ENCODE peak calls at places on chromosomes 1 and 21, in eight cellular contexts. F is IMR-90; U is lung; Y is colonic mucosa; B is endodermal cell; S is lower lobe of right lung; J is CD8-positive, alpha-beta T cell; V is ovary. G is an unnamed sample.

GRCh38 chr1:248926401-248927182 is 20.6 kb downstream of the PGBD2 start:
- DNase-seq in F (peak), U (no peak), Y (no peak), B (no peak), S (no peak), J (no peak), V (no peak), G (no peak)

GRCh38 chr1:55129194-55129728 is 85.9 kb downstream of the USP24 start:
- DNase-seq in F (peak), U (no peak), Y (no peak), B (no peak), S (no peak), J (no peak), V (no peak), G (peak)

GRCh38 chr1:172117800-172118199 is 276.5 kb downstream of the DNM3 start:
- DNase-seq in F (no peak), U (no peak), Y (no peak), B (no peak), S (no peak), J (peak), V (no peak), G (no peak)

GRCh38 chr1:156074661-156075060 is 7.6 kb downstream of the MEX3A start:
- DNase-seq in F (no peak), U (no peak), Y (no peak), B (peak), S (no peak), J (no peak), V (no peak), G (no peak)

GRCh38 chr1:233361876-233362275 is 34.4 kb downstream of the MAP3K21 start:
- DNase-seq in F (peak), U (no peak), Y (no peak), B (peak), S (no peak), J (no peak), V (no peak), G (no peak)

GRCh38 chr1:7608628-7609295 is 162.3 kb upstream of the VAMP3 start:
- DNase-seq in F (peak), U (no peak), Y (no peak), B (peak), S (peak), J (no peak), V (no peak), G (no peak)

GRCh38 chr1:15681346-15682290 is 2.5 kb upstream of the PLEKHM2 start:
- DNase-seq in F (no peak), U (no peak), Y (no peak), B (peak), S (no peak), J (no peak), V (no peak), G (no peak)

GRCh38 chr1:21922103-21923014 is 14.8 kb downstream of the HSPG2 start:
- DNase-seq in F (no peak), U (no peak), Y (no peak), B (peak), S (no peak), J (no peak), V (no peak), G (no peak)

GRCh38 chr1:55869050-55869449 is 653.9 kb upstream of the USP24 start:
- DNase-seq in F (no peak), U (peak), Y (no peak), B (no peak), S (peak), J (no peak), V (peak), G (peak)

GRCh38 chr1:210237514-210237913 is 4.9 kb downstream of the SERTAD4 start:
- DNase-seq in F (no peak), U (no peak), Y (no peak), B (no peak), S (no peak), J (no peak), V (no peak), G (no peak)

GRCh38 chr1:10819198-10819901 is 22.9 kb upstream of the CASZ1 start:
- DNase-seq in F (no peak), U (no peak), Y (no peak), B (peak), S (no peak), J (no peak), V (no peak), G (no peak)

GRCh38 chr1:52944566-52944965 is 17.5 kb downstream of the SCP2 start:
- DNase-seq in F (no peak), U (no peak), Y (no peak), B (no peak), S (no peak), J (no peak), V (no peak), G (no peak)

GRCh38 chr21:16942703-16943102 is 570.1 kb upstream of the CXADR start:
- DNase-seq in F (peak), U (no peak), Y (no peak), B (peak), S (no peak), J (no peak), V (no peak), G (no peak)

GRCh38 chr1:48688102-48688760 is 88.5 kb downstream of the BEND5 start:
- DNase-seq in F (no peak), U (no peak), Y (no peak), B (peak), S (no peak), J (no peak), V (no peak), G (no peak)

GRCh38 chr1:200992382-200993101 is 31.0 kb downstream of the KIF21B start:
- DNase-seq in F (no peak), U (no peak), Y (no peak), B (no peak), S (no peak), J (no peak), V (no peak), G (no peak)

DNA sequence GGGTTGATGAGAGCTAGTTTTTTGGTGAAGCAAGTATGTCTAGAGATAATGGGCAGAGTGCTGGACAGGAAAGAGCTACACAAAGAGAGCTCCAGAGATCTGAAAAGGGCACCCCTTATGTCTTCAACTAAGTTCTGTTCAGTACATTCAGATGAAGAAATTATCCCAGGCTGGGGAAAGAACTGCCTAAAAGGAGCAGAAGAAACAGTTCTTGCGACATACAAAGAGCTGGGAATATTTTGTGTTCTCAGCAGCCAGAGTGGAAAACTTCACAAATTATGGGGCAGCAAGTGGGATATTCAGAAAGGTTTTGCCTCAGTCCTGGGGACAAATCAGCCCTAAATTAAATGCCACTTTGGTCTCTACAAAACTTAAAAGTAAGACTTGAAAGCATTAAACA is 17.4 kb upstream of the CCN1 start:
- DNase-seq in F (peak), U (no peak), Y (no peak), B (no peak), S (no peak), J (no peak), V (no peak), G (no peak)
- H3K4me3 ChIP-seq in F (no peak), U (no peak), Y (no peak), B (no peak), S (no peak), J (no peak), V (no peak), G (no peak)

GRCh38 chr1:151192047-151192446 is 2.0 kb upstream of the VPS72 start:
- DNase-seq in F (no peak), U (no peak), Y (no peak), B (no peak), S (no peak), J (no peak), V (no peak), G (no peak)

GRCh38 chr1:151189638-151190445 is at the start of gene VPS72:
- DNase-seq in F (peak), U (peak), Y (peak), B (peak), S (peak), J (peak), V (peak), G (peak)

GRCh38 chr1:151184211-151184610 is 5.8 kb downstream of the VPS72 start:
- DNase-seq in F (no peak), U (no peak), Y (no peak), B (no peak), S (no peak), J (no peak), V (no peak), G (no peak)

GRCh38 chr1:151187205-151187604 is 2.8 kb downstream of the VPS72 start:
- DNase-seq in F (no peak), U (no peak), Y (no peak), B (no peak), S (no peak), J (no peak), V (no peak), G (no peak)
- H3K4me3 ChIP-seq in F (no peak), U (no peak), Y (no peak), B (no peak), S (no peak), J (no peak), V (no peak), G (no peak)

DNA sequence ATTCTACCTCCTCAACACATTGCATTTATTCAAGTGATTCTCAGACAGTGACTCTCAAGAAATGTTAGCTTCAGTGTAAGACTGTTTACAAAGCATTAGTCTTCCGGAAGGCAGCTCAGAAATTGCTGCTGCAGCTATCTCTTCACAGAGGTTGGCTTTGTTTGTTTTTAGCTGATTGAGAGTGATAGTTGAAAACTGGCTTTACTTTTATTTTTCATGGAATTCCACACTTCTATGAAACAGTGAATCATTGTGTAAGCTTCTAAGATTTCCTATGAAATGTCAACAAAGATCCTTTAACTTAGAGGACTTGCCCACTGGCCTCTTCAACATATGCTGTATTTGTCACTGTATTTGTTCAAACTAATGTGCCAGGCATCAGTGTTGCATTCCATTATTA is 121.3 kb downstream of the TNNI3K start:
- DNase-seq in F (peak), U (no peak), Y (no peak), B (no peak), S (no peak), J (no peak), V (no peak), G (no peak)
- H3K4me3 ChIP-seq in F (no peak), U (no peak), Y (no peak), B (no peak), S (no peak), J (no peak), V (no peak), G (no peak)

GRCh38 chr1:59063501-59063900 is 233.4 kb upstream of the FGGY start:
- DNase-seq in F (no peak), U (no peak), Y (no peak), B (peak), S (no peak), J (peak), V (no peak), G (no peak)
- H3K4me3 ChIP-seq in F (no peak), U (no peak), Y (no peak), B (peak), S (no peak), J (no peak), V (no peak), G (no peak)

DNA sequence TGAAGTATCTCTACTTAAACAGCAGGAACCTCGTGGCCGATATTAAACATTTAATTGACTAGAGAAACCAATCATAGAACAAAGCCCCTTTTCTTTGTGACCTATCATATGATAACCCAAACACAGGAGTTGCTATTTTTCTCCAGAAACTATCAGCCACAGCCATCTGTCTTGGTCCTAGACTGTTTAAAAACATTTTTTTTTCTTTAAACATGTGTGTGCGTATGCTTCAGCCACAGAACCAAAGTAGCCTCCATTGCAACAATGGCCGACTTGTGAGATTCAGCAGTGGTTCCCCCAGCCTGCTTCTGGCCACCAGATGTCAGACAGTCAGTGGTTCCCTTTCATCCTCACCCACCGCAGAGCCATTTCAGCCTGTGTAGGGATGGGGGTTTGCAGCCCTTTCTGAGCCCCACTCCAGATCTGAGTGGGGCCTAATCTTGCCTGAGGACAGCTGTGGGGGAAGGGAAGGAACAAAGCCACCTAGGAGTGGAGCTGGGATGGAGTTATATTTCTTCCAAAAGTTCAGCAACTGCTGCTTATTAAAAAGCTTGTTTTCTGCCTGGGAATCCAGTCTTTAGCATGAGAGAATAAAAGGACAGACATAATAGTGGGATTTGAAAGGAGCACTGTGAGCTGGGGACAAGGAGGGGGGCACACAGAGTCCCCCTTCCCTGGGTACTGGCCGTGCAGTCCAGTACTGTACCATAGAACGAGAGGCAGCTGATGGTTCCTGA is 11.7 kb upstream of the IGSF3 start:
- DNase-seq in F (no peak), U (no peak), Y (no peak), B (peak), S (no peak), J (no peak), V (no peak), G (no peak)
- H3K4me3 ChIP-seq in F (no peak), U (no peak), Y (no peak), B (no peak), S (no peak), J (no peak), V (no peak), G (no peak)

DNA sequence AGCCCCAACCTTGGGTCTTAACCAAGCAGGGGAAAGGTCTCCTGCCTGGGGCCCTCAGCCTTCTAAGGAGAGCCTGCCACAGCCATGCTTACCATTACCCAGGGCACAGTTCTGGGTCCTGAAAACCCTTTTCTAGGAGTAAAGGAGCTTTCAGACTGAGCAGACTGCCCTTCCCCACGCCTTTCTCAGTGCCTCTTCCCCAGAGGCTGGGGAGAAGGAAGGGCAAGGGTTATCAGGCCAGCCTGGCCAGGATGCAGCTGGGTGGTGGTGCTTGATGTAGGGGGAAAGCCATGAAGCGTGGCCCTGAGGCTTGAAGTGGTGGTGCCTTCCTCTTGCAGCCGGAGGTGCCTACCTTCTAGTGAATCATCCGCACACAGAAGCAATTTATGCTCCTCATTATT is 40.5 kb downstream of the MAN1C1 start:
- DNase-seq in F (no peak), U (no peak), Y (peak), B (peak), S (no peak), J (no peak), V (no peak), G (no peak)
- H3K4me3 ChIP-seq in F (no peak), U (no peak), Y (no peak), B (no peak), S (no peak), J (no peak), V (no peak), G (no peak)

DNA sequence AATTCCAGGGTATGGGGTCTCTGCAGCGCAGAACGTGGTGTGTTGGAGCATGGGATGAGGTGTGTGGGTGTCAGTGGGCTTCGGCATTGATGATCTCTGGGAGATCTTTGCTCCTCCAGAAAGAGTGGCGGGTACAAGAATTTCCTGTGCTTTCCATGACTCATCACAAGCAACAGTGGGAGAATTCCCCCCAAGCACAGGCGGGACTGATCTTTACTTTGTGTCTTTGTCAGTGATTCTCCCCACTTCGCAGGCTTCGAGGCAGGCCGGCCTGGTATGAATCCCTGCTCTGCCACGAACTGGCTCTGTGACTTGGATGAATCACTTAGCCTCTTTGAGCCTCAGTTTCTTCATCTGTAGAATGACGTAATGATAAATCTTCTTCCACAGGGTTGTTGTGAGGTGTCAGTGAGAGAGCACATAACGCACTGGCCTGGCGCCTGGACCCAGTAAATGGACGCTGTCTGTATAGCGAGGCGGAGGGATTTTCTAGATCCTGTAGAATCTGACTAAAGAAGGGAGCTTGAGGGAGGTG is 2.0 kb downstream of the OPRD1 start:
- DNase-seq in F (no peak), U (no peak), Y (no peak), B (no peak), S (no peak), J (no peak), V (no peak), G (no peak)
- H3K4me3 ChIP-seq in F (no peak), U (no peak), Y (no peak), B (no peak), S (no peak), J (no peak), V (no peak), G (no peak)

GRCh38 chr1:183476081-183476480 is 3.8 kb downstream of the SMG7 start:
- DNase-seq in F (no peak), U (no peak), Y (no peak), B (no peak), S (no peak), J (no peak), V (no peak), G (no peak)

GRCh38 chr1:183483224-183483623 is 10.9 kb downstream of the SMG7 start:
- DNase-seq in F (no peak), U (no peak), Y (no peak), B (no peak), S (no peak), J (no peak), V (no peak), G (no peak)

GRCh38 chr1:183480971-183481431 is 8.7 kb downstream of the SMG7 start:
- DNase-seq in F (peak), U (no peak), Y (no peak), B (no peak), S (no peak), J (no peak), V (no peak), G (no peak)

GRCh38 chr1:183473286-183473536 is 912 bp downstream of the SMG7 start:
- DNase-seq in F (no peak), U (no peak), Y (no peak), B (no peak), S (no peak), J (no peak), V (no peak), G (no peak)

DNA sequence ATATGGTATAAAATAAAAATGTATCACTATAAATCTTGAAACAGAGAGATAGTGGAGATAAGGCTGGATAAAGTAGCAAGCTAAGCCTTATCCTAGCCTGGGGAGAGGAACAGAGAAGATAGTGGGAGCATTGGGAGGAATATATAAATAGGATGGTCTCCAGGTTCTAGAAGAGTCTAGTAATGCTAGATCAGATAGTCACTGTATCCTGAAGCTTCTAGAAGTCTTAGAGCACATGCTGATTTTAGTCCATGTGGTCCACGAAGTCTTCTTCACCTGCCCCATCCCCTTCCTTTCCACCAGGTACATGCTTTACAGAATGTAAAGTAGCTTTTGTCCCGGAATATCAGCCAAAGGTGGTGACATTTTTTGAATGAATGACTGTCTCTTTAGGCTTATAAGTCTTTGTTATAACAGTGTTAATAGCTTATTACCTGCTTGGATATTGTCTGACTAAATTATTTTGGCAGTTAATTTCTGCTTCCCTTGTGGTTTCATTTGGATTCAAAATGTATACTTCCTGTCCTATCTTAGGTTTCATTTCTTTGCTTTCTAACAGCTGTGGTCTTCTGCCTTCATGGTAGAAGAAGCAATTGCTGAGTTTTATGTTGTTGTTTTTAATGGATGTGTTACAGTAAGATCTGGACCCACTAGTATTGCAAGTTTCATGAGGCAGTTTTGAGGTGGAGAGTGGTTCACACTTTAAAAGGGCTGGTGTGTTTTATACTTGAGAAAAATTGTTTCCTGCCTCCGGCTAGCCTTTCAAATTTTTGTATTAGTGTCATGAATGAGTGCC is 5.9 kb downstream of the SMG7 start:
- DNase-seq in F (no peak), U (no peak), Y (no peak), B (no peak), S (no peak), J (no peak), V (no peak), G (no peak)
- H3K4me3 ChIP-seq in F (no peak), U (no peak), Y (no peak), B (no peak), S (no peak), J (peak), V (no peak), G (no peak)